ENCODE peak calls at places on chromosome 12, in ten cellular contexts. X is stomach, L is sigmoid colon, M is ascending aorta, V is testis, I is Peyer's patch, Z is PC-9, D is breast epithelium, C is ovary, U is body of pancreas. Y is an unnamed sample. For H3K27me3, the result is how much of the 10 kb centered on the place peaks cover.

GRCh38 chr12:114936148-114937099 is 252.4 kb upstream of the TBX3 start:
- DNase-seq in X (no peak), L (no peak), M (no peak), V (no peak), I (no peak), Z (no peak), D (no peak), C (no peak), U (no peak), Y (no peak)

GRCh38 chr12:75503459-75503858 is 8.0 kb downstream of the KRR1 start:
- DNase-seq in X (no peak), L (no peak), M (no peak), V (no peak), I (no peak), Z (no peak), D (no peak), C (no peak), U (no peak), Y (no peak)

GRCh38 chr12:48779869-48780268 is 9.0 kb downstream of the ADCY6 start:
- DNase-seq in X (no peak), L (no peak), M (peak), V (no peak), I (no peak), Z (no peak), D (no peak), C (peak), U (no peak), Y (peak)

GRCh38 chr12:5718680-5719079 is 226.4 kb downstream of the ANO2 start:
- DNase-seq in X (no peak), L (no peak), M (no peak), V (no peak), I (peak), Z (no peak), D (no peak), C (peak), U (peak), Y (no peak)

GRCh38 chr12:81086342-81086741 is 8.5 kb downstream of the ACSS3 start:
- DNase-seq in X (no peak), L (no peak), M (no peak), V (no peak), I (no peak), Z (no peak), D (no peak), C (no peak), U (no peak), Y (no peak)

GRCh38 chr12:87981495-87981894 is 47.7 kb downstream of the C12orf50 start:
- DNase-seq in X (no peak), L (no peak), M (no peak), V (no peak), I (no peak), Z (no peak), D (no peak), C (no peak), U (no peak), Y (no peak)

GRCh38 chr12:116346222-116346621 is 68.7 kb upstream of the MED13L start:
- DNase-seq in X (no peak), L (no peak), M (no peak), V (peak), I (peak), Z (no peak), D (no peak), C (peak), U (no peak), Y (no peak)

GRCh38 chr12:47413806-47414205 is 292.0 kb downstream of the RPAP3 start:
- DNase-seq in X (no peak), L (no peak), M (no peak), V (no peak), I (no peak), Z (no peak), D (no peak), C (no peak), U (no peak), Y (no peak)

GRCh38 chr12:121883315-121883660 is 5.3 kb upstream of the PSMD9 start:
- DNase-seq in X (no peak), L (no peak), M (no peak), V (no peak), I (no peak), Z (peak), D (no peak), C (no peak), U (no peak), Y (no peak)

GRCh38 chr12:52649066-52649465 is 2.9 kb downstream of the KRT2 start:
- DNase-seq in X (no peak), L (no peak), M (no peak), V (no peak), I (no peak), Z (no peak), D (peak), C (no peak), U (no peak), Y (no peak)

GRCh38 chr12:99810718-99811593 is 163.4 kb downstream of the GARIN6 start:
- DNase-seq in X (no peak), L (no peak), M (no peak), V (peak), I (no peak), Z (no peak), D (no peak), C (no peak), U (peak), Y (no peak)

GRCh38 chr12:27309995-27310315 is 22.7 kb upstream of the BMAL2 start:
- DNase-seq in X (no peak), L (no peak), M (no peak), V (no peak), I (no peak), Z (no peak), D (no peak), C (no peak), U (no peak), Y (no peak)

GRCh38 chr12:20018406-20018805 is 349.9 kb upstream of the PDE3A start:
- DNase-seq in X (no peak), L (no peak), M (no peak), V (no peak), I (no peak), Z (no peak), D (no peak), C (no peak), U (no peak), Y (no peak)

GRCh38 chr12:92046557-92046956 is 99.1 kb downstream of the BTG1 start:
- DNase-seq in X (no peak), L (no peak), M (no peak), V (no peak), I (no peak), Z (no peak), D (no peak), C (no peak), U (no peak), Y (no peak)
- H3K4me3 ChIP-seq in X (no peak), L (no peak), M (no peak), V (no peak), I (no peak), Z (no peak), D (no peak), C (no peak), U (no peak), Y (no peak)

GRCh38 chr12:105492591-105492990 is 162.1 kb downstream of the C12orf75 start:
- DNase-seq in X (no peak), L (no peak), M (no peak), V (no peak), I (no peak), Z (no peak), D (no peak), C (no peak), U (no peak), Y (peak)
- H3K27me3 ChIP-seq in X (under half), L (under half), M (under half), V (under half), I (under half), Z (under half), D (under half), C (under half), U (under half), Y (under half)

GRCh38 chr12:66590276-66590675 is 88.6 kb downstream of the GRIP1 start:
- DNase-seq in X (no peak), L (no peak), M (no peak), V (no peak), I (no peak), Z (no peak), D (no peak), C (no peak), U (no peak), Y (no peak)

GRCh38 chr12:66589095-66589494 is 89.8 kb downstream of the GRIP1 start:
- DNase-seq in X (no peak), L (no peak), M (no peak), V (no peak), I (no peak), Z (no peak), D (no peak), C (no peak), U (no peak), Y (no peak)

GRCh38 chr12:66584673-66585072 is 94.2 kb downstream of the GRIP1 start:
- DNase-seq in X (no peak), L (no peak), M (no peak), V (no peak), I (no peak), Z (no peak), D (no peak), C (no peak), U (no peak), Y (no peak)

GRCh38 chr12:66587912-66588311 is 91.0 kb downstream of the GRIP1 start:
- DNase-seq in X (no peak), L (no peak), M (no peak), V (no peak), I (no peak), Z (no peak), D (no peak), C (no peak), U (no peak), Y (no peak)
- TF ChIP-seq CTCF in X (no peak), L (no peak), M (no peak), V (no peak), I (no peak), Z (no peak), D (no peak), C (no peak), U (no peak), Y (no peak)

GRCh38 chr12:79420146-79420618 is 270.6 kb downstream of the PAWR start:
- DNase-seq in X (no peak), L (no peak), M (no peak), V (no peak), I (no peak), Z (peak), D (no peak), C (no peak), U (no peak), Y (peak)
- H3K4me3 ChIP-seq in X (no peak), L (no peak), M (no peak), V (no peak), I (no peak), Z (no peak), D (no peak), C (no peak), U (no peak), Y (no peak)

GRCh38 chr12:10065241-10065640 is 33.5 kb downstream of the CLEC1A start:
- DNase-seq in X (no peak), L (no peak), M (no peak), V (no peak), I (no peak), Z (no peak), D (no peak), C (no peak), U (no peak), Y (no peak)
- H3K27me3 ChIP-seq in X (under half), L (under half), M (under half), V (under half), I (under half), Z (under half), D (under half), C (under half), U (under half), Y (under half)

DNA sequence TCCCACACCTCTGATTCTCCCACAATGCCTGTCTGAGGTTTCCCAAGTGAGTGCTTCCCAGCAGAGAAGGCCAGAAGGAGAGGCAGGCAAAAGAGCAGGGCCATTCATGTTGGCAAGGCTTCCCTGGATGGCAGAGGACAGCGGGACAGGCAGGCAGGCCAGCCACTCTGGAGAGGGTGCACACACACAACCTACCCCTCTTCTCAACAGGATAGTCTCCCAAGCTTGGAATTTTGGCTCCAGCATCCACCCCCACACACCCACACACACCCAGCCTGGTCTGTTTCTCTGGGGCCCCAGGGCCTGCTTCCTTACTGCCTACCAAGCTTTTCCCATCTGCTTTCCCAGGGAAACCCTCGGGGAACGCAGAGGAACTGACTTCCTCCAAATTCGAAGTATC is 15.4 kb upstream of the RACGAP1 start:
- DNase-seq in X (no peak), L (no peak), M (no peak), V (no peak), I (no peak), Z (no peak), D (no peak), C (no peak), U (no peak), Y (no peak)
- TF ChIP-seq CTCF in X (no peak), L (no peak), M (no peak), V (no peak), I (no peak), Z (no peak), D (no peak), C (no peak), U (no peak), Y (no peak)